ENCODE peak calls at places on chromosomes 1 and 21, in four cellular contexts. N is CD8-positive, alpha-beta T cell; M is fibroblast of lung; A is left ventricle myocardium inferior. R is an unnamed sample.

GRCh38 chr1:33517596-33518250 is 45.3 kb downstream of the ZSCAN20 start:
- DNase-seq in A (no peak), M (peak; percentile 55), N (no peak), R (no peak)

GRCh38 chr21:37082375-37082774 is 9.3 kb downstream of the TTC3 start:
- DNase-seq in M (no peak), A (no peak), N (no peak), R (no peak)

GRCh38 chr21:36388835-36389234 is 3.6 kb downstream of the CHAF1B start:
- DNase-seq in M (peak; percentile 35), N (no peak), A (no peak), R (no peak)

GRCh38 chr1:182065126-182065845 is 3.8 kb upstream of the ZNF648 start:
- DNase-seq in M (no peak), N (no peak), A (no peak), R (no peak)

GRCh38 chr21:25383545-25383944 is 223.7 kb downstream of the MRPL39 start:
- DNase-seq in M (no peak), A (no peak), N (no peak), R (no peak)

GRCh38 chr1:5099018-5099417 is 444.6 kb downstream of the AJAP1 start:
- DNase-seq in N (no peak), A (no peak), M (no peak), R (no peak)

GRCh38 chr1:61184035-61184713 is 101.8 kb downstream of the NFIA start:
- DNase-seq in A (peak; percentile 93), N (no peak), M (peak; percentile 94), R (no peak)

GRCh38 chr1:156154317-156154749 is 948 bp downstream of the SEMA4A start:
- DNase-seq in N (no peak), A (no peak), M (no peak), R (no peak)

GRCh38 chr21:25283720-25284119 is 323.6 kb downstream of the MRPL39 start:
- DNase-seq in A (no peak), M (peak; percentile 57), N (no peak), R (no peak)

GRCh38 chr1:56569661-56570060 is 9.7 kb downstream of the PLPP3 start:
- DNase-seq in M (no peak), N (no peak), A (no peak), R (no peak)

GRCh38 chr1:205380882-205381281 is 24.2 kb upstream of the KLHDC8A start:
- DNase-seq in N (no peak), M (no peak), A (no peak), R (no peak)

GRCh38 chr1:247043406-247043805 is 35.2 kb downstream of the ZNF670 start:
- DNase-seq in A (no peak), M (no peak), N (no peak), R (no peak)

GRCh38 chr1:145708063-145708462 is 895 bp upstream of the PDZK1 start:
- DNase-seq in M (peak; percentile 53), N (no peak), A (no peak), R (no peak)

GRCh38 chr1:232184561-232185530 is 445.1 kb downstream of the SIPA1L2 start:
- DNase-seq in M (no peak), A (no peak), N (no peak), R (no peak)

GRCh38 chr1:151710187-151710586 is 6.4 kb downstream of the CELF3 start:
- DNase-seq in M (peak; percentile 24), A (no peak), N (peak; percentile 18), R (no peak)

GRCh38 chr1:167258858-167259257 is 38.2 kb downstream of the POU2F1 start:
- DNase-seq in A (no peak), N (no peak), M (no peak), R (no peak)

GRCh38 chr1:70627910-70628309 is 216.8 kb downstream of the CTH start:
- DNase-seq in N (no peak), M (no peak), A (no peak), R (no peak)

GRCh38 chr1:107870691-107871090 is 94.3 kb downstream of the VAV3 start:
- DNase-seq in A (no peak), M (peak; percentile 29), N (no peak), R (no peak)

GRCh38 chr1:203450541-203451149 is 25.0 kb upstream of the PRELP start:
- DNase-seq in A (no peak), N (no peak), M (no peak), R (no peak)

GRCh38 chr1:183711691-183712401 is 58.7 kb upstream of the APOBEC4 start:
- DNase-seq in A (peak; percentile 37), N (no peak), M (peak; percentile 14), R (no peak)

GRCh38 chr1:208256091-208256490 is 11.9 kb upstream of the PLXNA2 start:
- DNase-seq in N (no peak), M (no peak), A (no peak), R (no peak)

GRCh38 chr1:57850572-57850971 is 426.7 kb upstream of the DAB1 start:
- DNase-seq in N (no peak), M (no peak), A (no peak), R (no peak)

GRCh38 chr1:41731631-41732030 is 187.1 kb downstream of the HIVEP3 start:
- DNase-seq in M (no peak), A (no peak), N (no peak), R (no peak)

GRCh38 chr1:147545133-147545532 is 3.8 kb downstream of the BCL9 start:
- DNase-seq in M (peak; percentile 23), N (peak; percentile 82), A (no peak), R (peak; percentile 95)

GRCh38 chr1:150559627-150560010 is 10.4 kb downstream of the ADAMTSL4 start:
- DNase-seq in A (no peak), N (no peak), M (no peak), R (no peak)

GRCh38 chr1:208225954-208226937 is 17.9 kb downstream of the PLXNA2 start:
- DNase-seq in N (no peak), A (no peak), M (no peak), R (no peak)

GRCh38 chr1:19682257-19682656 is 17.6 kb downstream of the HTR6 start:
- DNase-seq in A (no peak), N (no peak), M (peak; percentile 80), R (peak; percentile 12)

GRCh38 chr1:202085682-202086373 is 36.9 kb upstream of the GPR37L1 start:
- DNase-seq in M (peak; percentile 10), A (no peak), N (no peak), R (no peak)

GRCh38 chr21:23624281-23624680 is 1983.0 kb downstream of the MRPL39 start:
- DNase-seq in N (no peak), M (no peak), A (no peak), R (no peak)

GRCh38 chr1:213041443-213041842 is 9.6 kb upstream of the RPS6KC1 start:
- DNase-seq in N (no peak), M (peak; percentile 53), A (no peak), R (no peak)

GRCh38 chr1:66270122-66270812 is 263.7 kb upstream of the SGIP1 start:
- DNase-seq in M (peak; percentile 92), A (no peak), N (no peak), R (no peak)

GRCh38 chr1:94514095-94514727 is 27.3 kb downstream of the F3 start:
- DNase-seq in N (no peak), M (peak; percentile 35), A (no peak), R (no peak)

GRCh38 chr1:29210278-29211085 is 20.3 kb downstream of the MECR start:
- DNase-seq in A (no peak), N (no peak), M (no peak), R (no peak)

GRCh38 chr1:29211086-29212030 is 19.4 kb downstream of the MECR start:
- DNase-seq in N (no peak), A (no peak), M (peak; percentile 40), R (no peak)

GRCh38 chr1:29213055-29213454 is 17.7 kb downstream of the MECR start:
- DNase-seq in N (no peak), M (no peak), A (no peak), R (no peak)

GRCh38 chr1:29209173-29209572 is 21.6 kb downstream of the MECR start:
- DNase-seq in A (no peak), M (peak; percentile 32), N (no peak), R (no peak)

DNA sequence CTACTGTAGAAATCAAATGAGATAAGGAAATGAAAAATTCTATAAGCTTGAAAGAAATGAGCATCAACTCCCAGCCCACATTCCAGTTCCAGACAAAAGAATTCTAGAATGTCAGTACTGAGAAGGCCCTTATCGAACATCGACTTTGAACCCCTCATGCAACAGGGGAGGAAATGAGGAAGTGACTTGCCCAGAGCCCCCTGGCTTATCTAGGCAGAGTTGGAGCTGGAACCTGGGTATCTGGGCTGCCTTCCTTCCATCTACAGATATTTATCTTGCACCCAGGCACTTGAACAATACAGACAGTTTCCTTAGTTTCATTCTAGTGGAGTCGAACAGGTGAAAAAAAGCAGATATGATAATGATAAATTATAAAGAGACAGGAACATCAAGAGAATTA is 22.3 kb downstream of the MECR start:
- DNase-seq in N (no peak), M (no peak), A (no peak), R (no peak)
- H3K36me3 ChIP-seq in N (peaks cover 9% of the 10 kb centered on the region), M (peaks cover 6% of the 10 kb centered on the region), A (peaks cover 58% of the 10 kb centered on the region), R (peaks cover 3% of the 10 kb centered on the region)

GRCh38 chr21:41929248-41929647 is 24.6 kb downstream of the C2CD2 start:
- DNase-seq in N (no peak), A (no peak), M (no peak), R (no peak)

GRCh38 chr21:41932576-41933258 is 21.1 kb downstream of the C2CD2 start:
- DNase-seq in M (peak; percentile 49), N (no peak), A (peak; percentile 51), R (no peak)

GRCh38 chr21:41931041-41931451 is 22.8 kb downstream of the C2CD2 start:
- DNase-seq in N (no peak), M (no peak), A (no peak), R (no peak)

GRCh38 chr21:41933259-41934079 is 20.3 kb downstream of the C2CD2 start:
- DNase-seq in A (no peak), M (peak; percentile 76), N (no peak), R (no peak)

DNA sequence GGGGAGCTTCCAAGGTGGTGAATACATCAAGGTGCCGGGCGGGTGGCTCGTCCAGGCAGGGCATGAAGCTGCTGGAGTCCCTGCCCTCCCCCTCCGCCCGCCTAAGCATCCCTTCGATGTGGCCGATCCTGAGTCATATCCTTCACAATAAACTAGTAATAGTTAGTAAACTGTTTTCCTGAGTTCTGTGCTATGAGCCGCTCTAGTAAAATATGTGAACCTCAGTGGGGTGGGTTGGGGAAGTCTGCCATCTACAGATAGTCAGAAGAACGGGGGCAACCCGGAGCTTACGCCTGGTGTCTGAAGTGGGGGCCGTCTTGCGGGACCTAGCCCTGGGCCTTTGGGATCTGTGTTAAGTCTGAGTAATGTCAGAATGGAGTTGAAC is 21.6 kb downstream of the C2CD2 start:
- DNase-seq in N (no peak), A (no peak), M (peak; percentile 68), R (peak; percentile 69)
- TF ChIP-seq CTCF in N (no peak), A (no peak), M (no peak), R (peak; percentile 12)

GRCh38 chr1:119974013-119974412 is 77.7 kb upstream of the ADAM30 start:
- DNase-seq in N (no peak), M (no peak), A (no peak), R (no peak)

GRCh38 chr1:119982006-119982405 is 85.7 kb upstream of the ADAM30 start:
- DNase-seq in A (no peak), N (no peak), M (no peak), R (no peak)

GRCh38 chr1:119978018-119978505 is 81.7 kb upstream of the ADAM30 start:
- DNase-seq in A (no peak), N (no peak), M (no peak), R (no peak)
- H3K36me3 ChIP-seq in A (no peaks in the 10 kb centered on the region), N (no peaks in the 10 kb centered on the region), M (no peaks in the 10 kb centered on the region), R (no peaks in the 10 kb centered on the region)

GRCh38 chr21:43940329-43940653 is 71.8 kb upstream of the TRAPPC10 start:
- DNase-seq in N (no peak), A (no peak), M (no peak), R (no peak)
- TF ChIP-seq CTCF in N (no peak), A (no peak), M (no peak), R (no peak)

GRCh38 chr1:1314678-1315335 is 6.4 kb downstream of the PUSL1 start:
- DNase-seq in M (no peak), N (no peak), A (no peak), R (no peak)
- H3K36me3 ChIP-seq in M (peaks cover 52% of the 10 kb centered on the region), N (peaks cover 24% of the 10 kb centered on the region), A (peaks cover 95% of the 10 kb centered on the region), R (peaks cover 3% of the 10 kb centered on the region)